ENCODE peak calls at places on chromosomes 5 and 9, in six cellular contexts. One of them, this sample, is unnamed.

GRCh38 chr9:93108301-93109041 is 12.5 kb downstream of the CARD19 start:
- DNase-seq in mesendoderm: no peak
- DNase-seq in CD8-positive, alpha-beta T cell: no peak
- DNase-seq in uterus: peak
- DNase-seq in heart right ventricle: no peak
- DNase-seq in mesenchymal stem cell: no peak
- DNase-seq in this sample: peak

GRCh38 chr9:74935008-74935407 is 17.7 kb downstream of the C9orf40 start:
- DNase-seq in mesendoderm: no peak
- DNase-seq in CD8-positive, alpha-beta T cell: no peak
- DNase-seq in uterus: no peak
- DNase-seq in heart right ventricle: no peak
- DNase-seq in mesenchymal stem cell: no peak
- DNase-seq in this sample: no peak

GRCh38 chr9:92947268-92948031 is at the start of gene FGD3:
- DNase-seq in mesendoderm: no peak
- DNase-seq in CD8-positive, alpha-beta T cell: no peak
- DNase-seq in uterus: no peak
- DNase-seq in heart right ventricle: peak
- DNase-seq in mesenchymal stem cell: peak
- DNase-seq in this sample: no peak

GRCh38 chr9:110427497-110428104 is 89.9 kb upstream of the TXNDC8 start:
- DNase-seq in mesendoderm: peak
- DNase-seq in CD8-positive, alpha-beta T cell: no peak
- DNase-seq in uterus: peak
- DNase-seq in heart right ventricle: peak
- DNase-seq in mesenchymal stem cell: peak
- DNase-seq in this sample: no peak

GRCh38 chr5:139696894-139697658 is 48.9 kb downstream of the CXXC5 start:
- DNase-seq in mesendoderm: peak
- DNase-seq in CD8-positive, alpha-beta T cell: no peak
- DNase-seq in uterus: peak
- DNase-seq in heart right ventricle: peak
- DNase-seq in mesenchymal stem cell: peak
- DNase-seq in this sample: no peak

GRCh38 chr5:163005949-163006348 is 431.4 kb upstream of the CCNG1 start:
- DNase-seq in mesendoderm: peak
- DNase-seq in CD8-positive, alpha-beta T cell: no peak
- DNase-seq in uterus: no peak
- DNase-seq in heart right ventricle: no peak
- DNase-seq in mesenchymal stem cell: no peak
- DNase-seq in this sample: no peak

GRCh38 chr9:136345281-136346156 is 18.0 kb downstream of the DNLZ start:
- DNase-seq in mesendoderm: peak
- DNase-seq in CD8-positive, alpha-beta T cell: no peak
- DNase-seq in uterus: peak
- DNase-seq in heart right ventricle: peak
- DNase-seq in mesenchymal stem cell: peak
- DNase-seq in this sample: peak

GRCh38 chr5:139358064-139358463 is 16.4 kb downstream of the PAIP2 start:
- DNase-seq in mesendoderm: no peak
- DNase-seq in CD8-positive, alpha-beta T cell: no peak
- DNase-seq in uterus: no peak
- DNase-seq in heart right ventricle: no peak
- DNase-seq in mesenchymal stem cell: no peak
- DNase-seq in this sample: no peak

GRCh38 chr5:32935292-32935691 is 224.2 kb downstream of the NPR3 start:
- DNase-seq in mesendoderm: no peak
- DNase-seq in CD8-positive, alpha-beta T cell: no peak
- DNase-seq in uterus: no peak
- DNase-seq in heart right ventricle: no peak
- DNase-seq in mesenchymal stem cell: no peak
- DNase-seq in this sample: no peak

GRCh38 chr5:111774525-111774924 is 17.5 kb upstream of the NREP start:
- DNase-seq in mesendoderm: peak
- DNase-seq in CD8-positive, alpha-beta T cell: no peak
- DNase-seq in uterus: no peak
- DNase-seq in heart right ventricle: no peak
- DNase-seq in mesenchymal stem cell: peak
- DNase-seq in this sample: no peak

GRCh38 chr9:136484153-136485048 is 1.6 kb upstream of the SEC16A start:
- DNase-seq in mesendoderm: no peak
- DNase-seq in CD8-positive, alpha-beta T cell: no peak
- DNase-seq in uterus: peak
- DNase-seq in heart right ventricle: peak
- DNase-seq in mesenchymal stem cell: no peak
- DNase-seq in this sample: peak

GRCh38 chr5:160451281-160451680 is 29.6 kb downstream of the PTTG1 start:
- DNase-seq in mesendoderm: no peak
- DNase-seq in CD8-positive, alpha-beta T cell: no peak
- DNase-seq in uterus: no peak
- DNase-seq in heart right ventricle: no peak
- DNase-seq in mesenchymal stem cell: no peak
- DNase-seq in this sample: no peak

GRCh38 chr5:122312670-122312988 is 592 bp downstream of the SNCAIP start:
- DNase-seq in mesendoderm: peak
- DNase-seq in CD8-positive, alpha-beta T cell: no peak
- DNase-seq in uterus: peak
- DNase-seq in heart right ventricle: no peak
- DNase-seq in mesenchymal stem cell: peak
- DNase-seq in this sample: no peak

GRCh38 chr9:137170486-137171148 is 766 bp upstream of the LRRC26 start:
- DNase-seq in mesendoderm: no peak
- DNase-seq in CD8-positive, alpha-beta T cell: no peak
- DNase-seq in uterus: no peak
- DNase-seq in heart right ventricle: no peak
- DNase-seq in mesenchymal stem cell: no peak
- DNase-seq in this sample: no peak

GRCh38 chr5:61311836-61312808 is 19.9 kb upstream of the ZSWIM6 start:
- DNase-seq in mesendoderm: no peak
- DNase-seq in CD8-positive, alpha-beta T cell: no peak
- DNase-seq in uterus: no peak
- DNase-seq in heart right ventricle: no peak
- DNase-seq in mesenchymal stem cell: peak
- DNase-seq in this sample: no peak

GRCh38 chr5:10856646-10857332 is 95.8 kb upstream of the DAP start:
- DNase-seq in mesendoderm: peak
- DNase-seq in CD8-positive, alpha-beta T cell: no peak
- DNase-seq in uterus: peak
- DNase-seq in heart right ventricle: peak
- DNase-seq in mesenchymal stem cell: peak
- DNase-seq in this sample: no peak

GRCh38 chr9:99274511-99274910 is 52.4 kb downstream of the SEC61B start:
- DNase-seq in mesendoderm: no peak
- DNase-seq in CD8-positive, alpha-beta T cell: no peak
- DNase-seq in uterus: no peak
- DNase-seq in heart right ventricle: no peak
- DNase-seq in mesenchymal stem cell: no peak
- DNase-seq in this sample: no peak

GRCh38 chr9:99465231-99465891 is 243.3 kb downstream of the SEC61B start:
- DNase-seq in mesendoderm: no peak
- DNase-seq in CD8-positive, alpha-beta T cell: no peak
- DNase-seq in uterus: peak
- DNase-seq in heart right ventricle: no peak
- DNase-seq in mesenchymal stem cell: no peak
- DNase-seq in this sample: no peak

GRCh38 chr9:137423001-137423809 is at the start of the genes EXD3 and NOXA1:
- DNase-seq in mesendoderm: peak
- DNase-seq in CD8-positive, alpha-beta T cell: peak
- DNase-seq in uterus: peak
- DNase-seq in heart right ventricle: peak
- DNase-seq in mesenchymal stem cell: peak
- DNase-seq in this sample: peak

GRCh38 chr9:89502038-89502601 is 4.2 kb upstream of the SEMA4D start:
- DNase-seq in mesendoderm: no peak
- DNase-seq in CD8-positive, alpha-beta T cell: peak
- DNase-seq in uterus: no peak
- DNase-seq in heart right ventricle: no peak
- DNase-seq in mesenchymal stem cell: no peak
- DNase-seq in this sample: no peak

GRCh38 chr5:1732238-1732880 is 67.3 kb downstream of the MRPL36 start:
- DNase-seq in mesendoderm: no peak
- DNase-seq in CD8-positive, alpha-beta T cell: no peak
- DNase-seq in uterus: no peak
- DNase-seq in heart right ventricle: no peak
- DNase-seq in mesenchymal stem cell: no peak
- DNase-seq in this sample: peak

GRCh38 chr5:125607018-125607417 is 816.2 kb upstream of the GRAMD2B start:
- DNase-seq in mesendoderm: peak
- DNase-seq in CD8-positive, alpha-beta T cell: no peak
- DNase-seq in uterus: no peak
- DNase-seq in heart right ventricle: no peak
- DNase-seq in mesenchymal stem cell: peak
- DNase-seq in this sample: no peak

GRCh38 chr9:90921104-90921503 is 119.5 kb downstream of the SYK start:
- DNase-seq in mesendoderm: no peak
- DNase-seq in CD8-positive, alpha-beta T cell: no peak
- DNase-seq in uterus: peak
- DNase-seq in heart right ventricle: peak
- DNase-seq in mesenchymal stem cell: no peak
- DNase-seq in this sample: peak

GRCh38 chr5:127012933-127013332 is 17.4 kb downstream of the MARCHF3 start:
- DNase-seq in mesendoderm: no peak
- DNase-seq in CD8-positive, alpha-beta T cell: no peak
- DNase-seq in uterus: no peak
- DNase-seq in heart right ventricle: no peak
- DNase-seq in mesenchymal stem cell: peak
- DNase-seq in this sample: no peak

GRCh38 chr5:58699762-58700118 is 116.9 kb downstream of the RAB3C start:
- DNase-seq in mesendoderm: no peak
- DNase-seq in CD8-positive, alpha-beta T cell: no peak
- DNase-seq in uterus: no peak
- DNase-seq in heart right ventricle: no peak
- DNase-seq in mesenchymal stem cell: no peak
- DNase-seq in this sample: no peak

GRCh38 chr5:139839918-139840317 is 44.3 kb downstream of the PSD2 start:
- DNase-seq in mesendoderm: no peak
- DNase-seq in CD8-positive, alpha-beta T cell: no peak
- DNase-seq in uterus: no peak
- DNase-seq in heart right ventricle: no peak
- DNase-seq in mesenchymal stem cell: no peak
- DNase-seq in this sample: no peak

GRCh38 chr5:180127682-180128670 is 56.4 kb upstream of the RNF130 start:
- DNase-seq in mesendoderm: no peak
- DNase-seq in CD8-positive, alpha-beta T cell: no peak
- DNase-seq in uterus: no peak
- DNase-seq in heart right ventricle: no peak
- DNase-seq in mesenchymal stem cell: no peak
- DNase-seq in this sample: no peak

GRCh38 chr9:33800886-33801285 is 5.5 kb downstream of the PRSS3 start:
- DNase-seq in mesendoderm: no peak
- DNase-seq in CD8-positive, alpha-beta T cell: no peak
- DNase-seq in uterus: no peak
- DNase-seq in heart right ventricle: no peak
- DNase-seq in mesenchymal stem cell: no peak
- DNase-seq in this sample: no peak

GRCh38 chr9:76905984-76906861 is at the start of gene PRUNE2:
- DNase-seq in mesendoderm: peak
- DNase-seq in CD8-positive, alpha-beta T cell: no peak
- DNase-seq in uterus: peak
- DNase-seq in heart right ventricle: peak
- DNase-seq in mesenchymal stem cell: peak
- DNase-seq in this sample: peak
- H3K27ac ChIP-seq in mesendoderm: no peak
- H3K27ac ChIP-seq in CD8-positive, alpha-beta T cell: no peak
- H3K27ac ChIP-seq in uterus: peak
- H3K27ac ChIP-seq in heart right ventricle: no peak
- H3K27ac ChIP-seq in mesenchymal stem cell: no peak
- H3K27ac ChIP-seq in this sample: peak

DNA sequence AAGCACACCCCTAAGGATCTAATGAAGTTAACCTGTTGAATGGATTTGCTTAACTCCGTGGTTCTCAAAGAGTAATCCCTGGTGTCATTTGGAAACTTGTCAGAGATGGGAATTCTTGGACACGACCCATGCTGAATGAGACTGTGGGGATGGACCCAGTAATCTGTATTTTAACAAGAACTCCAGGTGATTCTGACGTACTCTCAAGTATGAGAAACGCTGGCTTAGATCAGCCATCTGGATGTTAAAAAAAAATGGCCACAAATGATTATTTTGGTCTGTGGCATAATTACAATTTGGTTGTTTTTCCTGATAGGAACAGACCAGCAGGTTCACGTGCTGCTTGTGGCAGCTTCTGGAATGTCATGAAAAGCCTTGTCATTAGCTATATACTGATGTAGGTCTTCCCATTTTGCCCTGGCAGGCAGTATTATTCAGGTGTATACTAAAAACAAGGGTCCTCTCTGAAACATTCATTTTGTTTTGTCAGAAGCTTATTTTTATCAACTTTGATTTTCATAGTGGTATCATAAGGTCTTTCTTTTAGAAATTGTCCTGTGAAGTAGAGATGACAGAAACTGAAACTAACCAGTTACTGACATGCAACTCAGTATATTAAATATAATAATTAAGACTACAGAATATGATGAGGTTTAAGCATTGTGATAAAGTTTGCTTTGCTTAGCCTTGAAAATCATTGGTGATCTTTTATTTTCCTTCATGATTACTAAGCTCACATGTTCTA is 15.4 kb downstream of the CPEB4 start:
- DNase-seq in mesendoderm: no peak
- DNase-seq in CD8-positive, alpha-beta T cell: no peak
- DNase-seq in uterus: no peak
- DNase-seq in heart right ventricle: no peak
- DNase-seq in mesenchymal stem cell: no peak
- DNase-seq in this sample: no peak
- H3K27ac ChIP-seq in mesendoderm: no peak
- H3K27ac ChIP-seq in CD8-positive, alpha-beta T cell: no peak
- H3K27ac ChIP-seq in uterus: no peak
- H3K27ac ChIP-seq in heart right ventricle: no peak
- H3K27ac ChIP-seq in mesenchymal stem cell: no peak
- H3K27ac ChIP-seq in this sample: peak

DNA sequence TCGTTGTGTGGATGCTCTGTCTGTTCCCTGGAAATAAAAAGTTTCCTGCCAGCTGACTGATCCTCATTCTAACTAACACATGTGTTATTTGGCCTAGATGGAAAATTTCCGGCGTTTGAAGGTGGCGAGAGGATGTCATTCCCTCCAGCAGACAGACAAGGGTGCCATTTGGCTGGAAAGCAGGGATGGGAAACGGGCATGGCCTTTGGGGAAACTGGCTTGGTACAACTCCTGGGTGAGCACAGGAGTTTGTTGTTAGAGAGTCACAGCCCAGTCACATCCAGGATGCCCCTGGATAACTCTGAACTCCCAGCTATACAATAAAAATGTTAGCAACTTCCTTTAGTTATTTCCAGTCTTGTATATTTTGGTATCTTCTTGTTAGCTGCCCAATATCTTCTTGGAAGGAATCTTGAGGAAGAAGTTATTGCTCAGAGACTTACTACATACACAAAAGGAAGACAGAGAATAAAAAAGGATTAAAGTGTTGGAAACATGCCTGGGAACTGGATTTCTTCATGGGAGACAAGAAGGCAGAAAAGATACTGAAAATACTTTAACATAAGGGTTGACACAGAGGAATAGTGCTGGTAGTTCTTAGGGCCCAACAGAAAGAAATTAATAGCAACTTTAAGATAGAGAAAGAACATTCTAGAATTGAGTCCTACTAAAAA is 41.9 kb downstream of the TEK start:
- DNase-seq in mesendoderm: no peak
- DNase-seq in CD8-positive, alpha-beta T cell: no peak
- DNase-seq in uterus: no peak
- DNase-seq in heart right ventricle: no peak
- DNase-seq in mesenchymal stem cell: peak
- DNase-seq in this sample: no peak
- H3K27ac ChIP-seq in mesendoderm: no peak
- H3K27ac ChIP-seq in CD8-positive, alpha-beta T cell: no peak
- H3K27ac ChIP-seq in uterus: no peak
- H3K27ac ChIP-seq in heart right ventricle: no peak
- H3K27ac ChIP-seq in mesenchymal stem cell: no peak
- H3K27ac ChIP-seq in this sample: no peak

GRCh38 chr9:98247826-98248657 is 7.4 kb downstream of the TBC1D2 start:
- DNase-seq in mesendoderm: no peak
- DNase-seq in CD8-positive, alpha-beta T cell: no peak
- DNase-seq in uterus: no peak
- DNase-seq in heart right ventricle: no peak
- DNase-seq in mesenchymal stem cell: peak
- DNase-seq in this sample: no peak
- H3K27ac ChIP-seq in mesendoderm: no peak
- H3K27ac ChIP-seq in CD8-positive, alpha-beta T cell: no peak
- H3K27ac ChIP-seq in uterus: peak
- H3K27ac ChIP-seq in heart right ventricle: peak
- H3K27ac ChIP-seq in mesenchymal stem cell: peak
- H3K27ac ChIP-seq in this sample: peak

This sample was measured in gastrocnemius medialis.